ENCODE peak calls at places on chromosomes 1 and 21, in six cellular contexts. L is globus pallidus, R is iPS DF 6.9, V is hippocampal formation, O is NCI-H1417 treated with DMSO at 0.1 percent for 48 hours, N is SK-N-SH. A is an unnamed sample.

GRCh38 chr1:204409878-204410763 is 1.5 kb downstream of the PPP1R15B start:
- DNase-seq in N (no peak), O (no peak), V (no peak), R (no peak), L (no peak), A (no peak)

GRCh38 chr1:39691383-39692151 is at the start of gene HPCAL4:
- DNase-seq in V (peak), N (peak), L (peak), O (peak), R (no peak), A (peak)

GRCh38 chr1:167797005-167797404 is 75.2 kb downstream of the MPZL1 start:
- DNase-seq in N (no peak), V (no peak), L (peak), R (no peak), O (no peak), A (no peak)

GRCh38 chr1:197198911-197199310 is 52.4 kb upstream of the ASPM start:
- DNase-seq in R (no peak), O (no peak), L (no peak), V (no peak), N (no peak), A (no peak)

GRCh38 chr1:48572632-48573258 is 100.7 kb upstream of the SPATA6 start:
- DNase-seq in N (peak), O (peak), R (peak), V (peak), L (peak), A (peak)

GRCh38 chr1:117034791-117035290 is 25.3 kb upstream of the TTF2 start:
- DNase-seq in O (no peak), N (no peak), R (no peak), L (no peak), V (no peak), A (no peak)

GRCh38 chr1:118960567-118961136 is 27.5 kb downstream of the TBX15 start:
- DNase-seq in L (no peak), O (no peak), R (no peak), N (no peak), V (no peak), A (peak)

GRCh38 chr1:226870323-226871046 is at the start of gene PSEN2:
- DNase-seq in L (peak), V (peak), O (peak), R (no peak), N (peak), A (peak)

GRCh38 chr1:150511985-150512660 is 3.4 kb upstream of the FALEC start:
- DNase-seq in V (no peak), R (no peak), L (no peak), N (no peak), O (no peak), A (no peak)

GRCh38 chr1:117368116-117369108 is 1.2 kb downstream of the MAN1A2 start:
- DNase-seq in N (no peak), R (no peak), O (no peak), V (no peak), L (no peak), A (no peak)

GRCh38 chr1:215228193-215228592 is 145.7 kb downstream of the KCNK2 start:
- DNase-seq in O (no peak), N (no peak), R (peak), V (no peak), L (no peak), A (no peak)

GRCh38 chr1:164101802-164102201 is 457.2 kb upstream of the PBX1 start:
- DNase-seq in R (no peak), L (no peak), V (no peak), O (no peak), N (no peak), A (no peak)

GRCh38 chr1:222777977-222778376 is 36.9 kb upstream of the DISP1 start:
- DNase-seq in O (no peak), V (no peak), R (no peak), L (no peak), N (no peak), A (no peak)

GRCh38 chr1:86708923-86709322 is 4.5 kb downstream of the SH3GLB1 start:
- DNase-seq in V (no peak), N (no peak), O (no peak), R (no peak), L (no peak), A (no peak)

GRCh38 chr1:1157033-1157365 is 16.7 kb upstream of the TTLL10 start:
- DNase-seq in O (no peak), R (no peak), V (no peak), L (peak), N (peak), A (no peak)

GRCh38 chr1:223849352-223849751 is 3.6 kb upstream of the TP53BP2 start:
- DNase-seq in V (no peak), O (no peak), L (no peak), N (no peak), R (no peak), A (no peak)

GRCh38 chr1:1068374-1069060 is 5.6 kb downstream of the RNF223 start:
- DNase-seq in R (no peak), N (no peak), O (no peak), L (no peak), V (no peak), A (no peak)

GRCh38 chr21:42376338-42376982 is 10.1 kb upstream of the TFF1 start:
- DNase-seq in L (no peak), O (no peak), R (no peak), N (no peak), V (no peak), A (peak)

GRCh38 chr1:98055457-98055856 is 134.6 kb upstream of the DPYD start:
- DNase-seq in R (no peak), L (no peak), O (no peak), V (no peak), N (no peak), A (no peak)

GRCh38 chr1:148353461-148354283 is 129.4 kb downstream of the PPIAL4G start:
- DNase-seq in O (no peak), N (no peak), V (no peak), R (peak), L (no peak), A (peak)

GRCh38 chr1:229596961-229597699 is 28.8 kb downstream of the TAF5L start:
- DNase-seq in O (no peak), N (no peak), V (no peak), L (peak), R (no peak), A (no peak)

GRCh38 chr1:3530086-3530930 is 75.8 kb downstream of the ARHGEF16 start:
- DNase-seq in N (no peak), L (no peak), O (no peak), R (no peak), V (no peak), A (no peak)

A was measured in K562.